ENCODE peak calls at places on chromosomes 12 and 14, in ten cellular contexts. D, V, T, Z, C, J, S, A, Q and G are unnamed samples.

GRCh38 chr12:80634903-80635302 is 72.5 kb upstream of the MYF6 start:
- DNase-seq in D (no peak), V (no peak), T (no peak), Z (no peak), C (no peak), J (no peak), S (no peak), A (no peak), Q (no peak), G (no peak)

GRCh38 chr12:105596731-105597130 is 266.2 kb downstream of the C12orf75 start:
- DNase-seq in D (no peak), V (no peak), T (no peak), Z (no peak), C (no peak), J (no peak), S (no peak), A (no peak), Q (no peak), G (no peak)

GRCh38 chr12:49937639-49938300 is 12.8 kb upstream of the AQP2 start:
- DNase-seq in D (no peak), V (no peak), T (peak; percentile 40), Z (no peak), C (peak; percentile 10), J (no peak), S (no peak), A (no peak), Q (no peak), G (no peak)

GRCh38 chr12:131122631-131123030 is 168.9 kb downstream of the ADGRD1 start:
- DNase-seq in D (no peak), V (no peak), T (no peak), Z (no peak), C (no peak), J (no peak), S (peak; percentile 32), A (no peak), Q (peak; percentile 46), G (no peak)

GRCh38 chr14:34912182-34912581 is 37.0 kb upstream of the BAZ1A start:
- DNase-seq in D (no peak), V (no peak), T (no peak), Z (no peak), C (no peak), J (no peak), S (no peak), A (peak; percentile 30), Q (peak; percentile 17), G (no peak)

GRCh38 chr14:69610859-69611263 is 535 bp upstream of the SUSD6 start:
- DNase-seq in D (no peak), V (no peak), T (no peak), Z (no peak), C (no peak), J (peak; percentile 52), S (no peak), A (no peak), Q (no peak), G (peak; percentile 30)

GRCh38 chr12:130555628-130556485 is 160.2 kb downstream of the RIMBP2 start:
- DNase-seq in D (peak; percentile 82), V (no peak), T (no peak), Z (no peak), C (no peak), J (no peak), S (no peak), A (no peak), Q (peak; percentile 94), G (no peak)

GRCh38 chr12:68334136-68334535 is 2.0 kb upstream of the MDM1 start:
- DNase-seq in D (no peak), V (peak; percentile 18), T (no peak), Z (no peak), C (no peak), J (no peak), S (peak; percentile 46), A (peak; percentile 38), Q (no peak), G (no peak)

GRCh38 chr14:65790185-65790815 is 377.8 kb downstream of the FUT8 start:
- DNase-seq in D (no peak), V (no peak), T (no peak), Z (no peak), C (no peak), J (no peak), S (no peak), A (no peak), Q (peak; percentile 75), G (no peak)